ENCODE peak calls at places on chromosomes 16 and 17, in six cellular contexts. F, Q, J, N, D and M are unnamed samples.

GRCh38 chr16:31168848-31169247 is 11.1 kb upstream of the FUS start:
- DNase-seq in F (no peak), Q (no peak), J (no peak), N (no peak), D (peak; percentile 58), M (no peak)

GRCh38 chr17:180380-181212 is 854 bp downstream of the DOC2B start:
- DNase-seq in F (no peak), Q (no peak), J (no peak), N (no peak), D (no peak), M (no peak)

GRCh38 chr16:73058616-73059409 is 10.9 kb upstream of the ZFHX3 start:
- DNase-seq in F (peak; percentile 63), Q (peak; percentile 24), J (no peak), N (peak; percentile 61), D (no peak), M (peak; percentile 77)

GRCh38 chr16:89052191-89052787 is 41.4 kb upstream of the ACSF3 start:
- DNase-seq in F (peak; percentile 45), Q (no peak), J (no peak), N (no peak), D (no peak), M (no peak)

GRCh38 chr17:69142473-69142802 is 743 bp upstream of the ABCA6 start:
- DNase-seq in F (no peak), Q (no peak), J (no peak), N (peak; percentile 79), D (peak; percentile 27), M (no peak)

GRCh38 chr17:8835106-8835505 is 32.4 kb downstream of the PIK3R6 start:
- DNase-seq in F (no peak), Q (no peak), J (no peak), N (no peak), D (no peak), M (no peak)

GRCh38 chr17:17540278-17540906 is 44.2 kb upstream of the RASD1 start:
- DNase-seq in F (peak; percentile 22), Q (no peak), J (no peak), N (no peak), D (no peak), M (no peak)

GRCh38 chr17:79092567-79092966 is 17.9 kb downstream of the ENGASE start:
- DNase-seq in F (no peak), Q (no peak), J (no peak), N (no peak), D (no peak), M (no peak)

GRCh38 chr16:67718668-67719047 is 458 bp downstream of the GFOD2 start:
- DNase-seq in F (peak; percentile 20), Q (no peak), J (no peak), N (peak; percentile 35), D (no peak), M (no peak)

GRCh38 chr17:75749545-75750389 is 15.2 kb downstream of the GALK1 start:
- DNase-seq in F (peak; percentile 74), Q (peak; percentile 81), J (no peak), N (peak; percentile 65), D (peak; percentile 67), M (peak; percentile 80)

GRCh38 chr16:23842137-23842600 is 6.4 kb downstream of the PRKCB start:
- DNase-seq in F (peak; percentile 59), Q (no peak), J (peak; percentile 96), N (no peak), D (no peak), M (no peak)

GRCh38 chr17:29645516-29646051 is 22.9 kb upstream of the CORO6 start:
- DNase-seq in F (peak; percentile 80), Q (no peak), J (no peak), N (peak; percentile 46), D (no peak), M (no peak)

GRCh38 chr17:75856062-75856681 is 1.0 kb upstream of the WBP2 start:
- DNase-seq in F (no peak), Q (no peak), J (no peak), N (peak; percentile 57), D (peak; percentile 64), M (peak; percentile 56)

GRCh38 chr16:20114356-20114755 is 40.7 kb upstream of the GPR139 start:
- DNase-seq in F (no peak), Q (no peak), J (no peak), N (no peak), D (no peak), M (peak; percentile 62)

GRCh38 chr17:51275381-51275780 is 15.0 kb downstream of the UTP18 start:
- DNase-seq in F (no peak), Q (no peak), J (no peak), N (no peak), D (no peak), M (no peak)

GRCh38 chr17:14672830-14673229 is 371.9 kb downstream of the HS3ST3B1 start:
- DNase-seq in F (peak; percentile 88), Q (no peak), J (no peak), N (no peak), D (peak; percentile 5), M (no peak)

GRCh38 chr16:1610841-1611653 is 825 bp downstream of the IFT140 start:
- DNase-seq in F (peak; percentile 32), Q (no peak), J (no peak), N (no peak), D (no peak), M (no peak)

GRCh38 chr17:6712854-6713129 is 377 bp downstream of the SLC13A5 start:
- DNase-seq in F (no peak), Q (no peak), J (no peak), N (no peak), D (no peak), M (no peak)

GRCh38 chr17:6711681-6712057 is 1.5 kb downstream of the SLC13A5 start:
- DNase-seq in F (peak; percentile 79), Q (no peak), J (no peak), N (no peak), D (peak; percentile 69), M (no peak)

GRCh38 chr17:6713130-6713917 is at the start of gene SLC13A5:
- DNase-seq in F (peak; percentile 47), Q (peak; percentile 49), J (no peak), N (peak; percentile 8), D (peak; percentile 87), M (peak; percentile 80)

GRCh38 chr17:6711081-6711674 is 2.0 kb downstream of the SLC13A5 start:
- DNase-seq in F (peak; percentile 47), Q (no peak), J (no peak), N (no peak), D (peak; percentile 61), M (peak; percentile 21)

GRCh38 chr17:6712058-6712853 is 913 bp downstream of the SLC13A5 start:
- DNase-seq in F (peak; percentile 61), Q (no peak), J (no peak), N (no peak), D (peak; percentile 88), M (no peak)
- TF ChIP-seq MYC in F (no peak), Q (no peak), J (no peak), N (no peak), D (no peak), M (no peak)

DNA sequence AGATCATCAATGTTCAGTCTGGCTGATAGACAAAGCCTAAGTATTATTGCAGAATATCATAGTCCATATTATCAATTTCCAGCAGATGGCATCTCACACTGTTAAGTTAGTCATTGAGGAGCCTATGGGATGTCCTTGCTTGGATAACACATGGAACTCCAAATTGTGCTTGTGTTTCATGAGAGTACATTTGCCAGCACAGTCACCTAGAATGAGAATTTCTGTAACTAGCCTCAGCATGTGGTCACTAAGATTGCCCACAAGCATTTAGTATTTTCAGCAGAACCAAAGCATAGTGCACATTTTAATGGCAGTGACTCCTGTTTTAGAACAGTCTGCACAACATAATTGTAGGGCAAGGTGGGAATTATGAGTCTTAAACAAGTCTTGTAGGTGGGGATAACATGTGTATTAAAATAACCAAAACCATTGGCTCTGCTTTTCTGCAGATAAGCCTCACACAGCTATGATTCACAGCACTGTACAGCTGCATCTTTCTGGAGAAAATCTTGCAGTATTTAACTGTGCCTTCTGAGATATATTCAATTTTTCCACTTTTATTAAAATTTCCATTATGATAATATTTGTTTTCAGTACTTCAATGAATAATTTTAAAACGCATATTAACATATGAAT is 882.8 kb upstream of the SOX9 start:
- DNase-seq in F (peak; percentile 2), Q (no peak), J (no peak), N (no peak), D (no peak), M (peak; percentile 6)
- TF ChIP-seq MYC in F (no peak), Q (no peak), J (no peak), N (no peak), D (no peak), M (no peak)

GRCh38 chr17:78046923-78047322 is 81.6 kb downstream of the TMC6 start:
- DNase-seq in F (peak; percentile 8), Q (no peak), J (no peak), N (no peak), D (no peak), M (no peak)

GRCh38 chr17:78042542-78042941 is 84.0 kb downstream of the TNRC6C start:
- DNase-seq in F (no peak), Q (no peak), J (no peak), N (no peak), D (no peak), M (no peak)

GRCh38 chr17:78045316-78045715 is 83.2 kb downstream of the TMC6 start:
- DNase-seq in F (no peak), Q (no peak), J (no peak), N (no peak), D (no peak), M (no peak)

GRCh38 chr17:78043031-78043430 is 84.5 kb downstream of the TNRC6C start:
- DNase-seq in F (no peak), Q (no peak), J (no peak), N (no peak), D (no peak), M (no peak)

DNA sequence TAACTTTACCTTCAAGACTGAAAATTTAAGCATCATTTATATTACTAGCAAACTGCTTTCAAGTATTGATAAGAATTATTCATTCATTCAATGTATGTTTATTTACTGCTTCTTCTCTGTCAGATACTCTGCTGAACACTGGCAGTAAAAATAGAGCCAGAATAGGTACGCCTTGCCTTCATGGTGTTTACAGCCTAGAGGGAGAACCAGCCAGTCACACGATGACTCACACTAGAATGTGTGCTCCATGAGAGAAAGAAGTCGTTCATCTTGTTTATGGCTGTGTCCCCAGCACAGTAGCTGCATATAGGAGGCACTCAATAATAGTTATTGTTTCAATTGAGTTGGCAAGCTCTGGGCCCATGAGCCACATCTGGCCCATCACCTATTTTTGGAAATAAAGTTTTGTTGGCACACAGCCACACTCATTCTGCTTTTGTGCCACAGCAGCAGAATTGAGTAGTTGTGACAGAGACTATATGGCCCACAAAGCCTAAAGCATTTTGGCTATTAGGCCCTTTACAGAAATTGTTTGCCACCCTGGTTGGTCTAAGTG is 84.2 kb downstream of the TMC6 start:
- DNase-seq in F (no peak), Q (no peak), J (no peak), N (no peak), D (no peak), M (no peak)
- TF ChIP-seq MYC in F (no peak), Q (no peak), J (no peak), N (no peak), D (no peak), M (no peak)

GRCh38 chr17:3602499-3602898 is 6.7 kb downstream of the TRPV1 start:
- DNase-seq in F (peak; percentile 61), Q (peak; percentile 64), J (no peak), N (no peak), D (peak; percentile 44), M (peak; percentile 70)
- TF ChIP-seq MYC in F (no peak), Q (no peak), J (no peak), N (no peak), D (no peak), M (no peak)

GRCh38 chr17:38353084-38353604 is 1.5 kb downstream of the SOCS7 start:
- DNase-seq in F (no peak), Q (no peak), J (no peak), N (no peak), D (no peak), M (no peak)
- TF ChIP-seq MYC in F (no peak), Q (no peak), J (no peak), N (no peak), D (no peak), M (no peak)